ENCODE peak calls at places on chromosomes 1 and 21, in six cellular contexts. One of them, this sample, is unnamed.

GRCh38 chr1:27416387-27417111 is 24.1 kb downstream of the GPR3 start:
- DNase-seq in AG08396: peak
- DNase-seq in CD8-positive, alpha-beta memory T cell: no peak
- DNase-seq in GM03348: peak
- DNase-seq in fibroblast of villous mesenchyme: peak
- DNase-seq in stomach: no peak
- DNase-seq in this sample: peak

GRCh38 chr1:214317734-214318133 is 36.8 kb downstream of the SMYD2 start:
- DNase-seq in AG08396: no peak
- DNase-seq in CD8-positive, alpha-beta memory T cell: no peak
- DNase-seq in GM03348: no peak
- DNase-seq in fibroblast of villous mesenchyme: no peak
- DNase-seq in stomach: no peak
- DNase-seq in this sample: no peak

GRCh38 chr21:36047139-36047538 is 13.2 kb downstream of the SETD4 start:
- DNase-seq in AG08396: no peak
- DNase-seq in CD8-positive, alpha-beta memory T cell: no peak
- DNase-seq in GM03348: no peak
- DNase-seq in fibroblast of villous mesenchyme: no peak
- DNase-seq in stomach: no peak
- DNase-seq in this sample: no peak

GRCh38 chr1:217590598-217590997 is 40.3 kb downstream of the GPATCH2 start:
- DNase-seq in AG08396: no peak
- DNase-seq in CD8-positive, alpha-beta memory T cell: no peak
- DNase-seq in GM03348: no peak
- DNase-seq in fibroblast of villous mesenchyme: no peak
- DNase-seq in stomach: no peak
- DNase-seq in this sample: no peak

GRCh38 chr1:156115514-156116374 is 1.2 kb downstream of the LMNA start:
- DNase-seq in AG08396: no peak
- DNase-seq in CD8-positive, alpha-beta memory T cell: peak
- DNase-seq in GM03348: peak
- DNase-seq in fibroblast of villous mesenchyme: peak
- DNase-seq in stomach: peak
- DNase-seq in this sample: peak

GRCh38 chr1:78003882-78004718 is 639 bp upstream of the DNAJB4 start:
- DNase-seq in AG08396: peak
- DNase-seq in CD8-positive, alpha-beta memory T cell: peak
- DNase-seq in GM03348: peak
- DNase-seq in fibroblast of villous mesenchyme: peak
- DNase-seq in stomach: peak
- DNase-seq in this sample: peak

GRCh38 chr1:60923287-60924110 is 158.9 kb upstream of the NFIA start:
- DNase-seq in AG08396: no peak
- DNase-seq in CD8-positive, alpha-beta memory T cell: no peak
- DNase-seq in GM03348: no peak
- DNase-seq in fibroblast of villous mesenchyme: no peak
- DNase-seq in stomach: no peak
- DNase-seq in this sample: no peak

GRCh38 chr1:9573723-9574122 is 15.0 kb upstream of the TMEM201 start:
- DNase-seq in AG08396: no peak
- DNase-seq in CD8-positive, alpha-beta memory T cell: no peak
- DNase-seq in GM03348: no peak
- DNase-seq in fibroblast of villous mesenchyme: peak
- DNase-seq in stomach: no peak
- DNase-seq in this sample: peak

GRCh38 chr1:220734571-220735326 is 13.4 kb upstream of the MTARC2 start:
- DNase-seq in AG08396: peak
- DNase-seq in CD8-positive, alpha-beta memory T cell: no peak
- DNase-seq in GM03348: peak
- DNase-seq in fibroblast of villous mesenchyme: peak
- DNase-seq in stomach: no peak
- DNase-seq in this sample: peak

GRCh38 chr1:8892026-8892425 is 13.5 kb upstream of the ENO1 start:
- DNase-seq in AG08396: no peak
- DNase-seq in CD8-positive, alpha-beta memory T cell: no peak
- DNase-seq in GM03348: no peak
- DNase-seq in fibroblast of villous mesenchyme: no peak
- DNase-seq in stomach: no peak
- DNase-seq in this sample: no peak

GRCh38 chr21:29342394-29342957 is 43.8 kb downstream of the BACH1 start:
- DNase-seq in AG08396: peak
- DNase-seq in CD8-positive, alpha-beta memory T cell: no peak
- DNase-seq in GM03348: peak
- DNase-seq in fibroblast of villous mesenchyme: peak
- DNase-seq in stomach: no peak
- DNase-seq in this sample: peak

GRCh38 chr1:246200738-246201137 is 306.3 kb downstream of the SMYD3 start:
- DNase-seq in AG08396: no peak
- DNase-seq in CD8-positive, alpha-beta memory T cell: no peak
- DNase-seq in GM03348: no peak
- DNase-seq in fibroblast of villous mesenchyme: no peak
- DNase-seq in stomach: no peak
- DNase-seq in this sample: no peak

This sample was measured in cardiac fibroblast.